ENCODE peak calls at places on chromosomes 5 and 9, in seven cellular contexts. U is mesendoderm, X is IMR-90, Q is H9, Z is mesenchymal stem cell, J is neuronal stem cell, B is H1. M is an unnamed sample.

GRCh38 chr5:107408564-107408963 is 262.2 kb downstream of the EFNA5 start:
- DNase-seq in U (no peak), X (no peak), Q (no peak), Z (no peak), J (no peak), B (no peak), M (no peak)

GRCh38 chr9:106859957-106860715 is 2.8 kb upstream of the ZNF462 start:
- DNase-seq in U (peak), X (no peak), Q (peak), Z (peak), J (peak), B (peak), M (peak)

GRCh38 chr5:132456553-132457361 is 33.8 kb downstream of the IRF1 start:
- DNase-seq in U (no peak), X (no peak), Q (no peak), Z (peak), J (no peak), B (no peak), M (peak)

GRCh38 chr9:27539479-27540441 is 10.1 kb upstream of the MOB3B start:
- DNase-seq in U (no peak), X (peak), Q (no peak), Z (peak), J (no peak), B (no peak), M (peak)

GRCh38 chr5:91636351-91636750 is 253.2 kb upstream of the ARRDC3 start:
- DNase-seq in U (peak), X (no peak), Q (no peak), Z (no peak), J (no peak), B (no peak), M (no peak)

GRCh38 chr5:72108200-72109050 is 1.1 kb downstream of the MAP1B start:
- DNase-seq in U (peak), X (peak), Q (peak), Z (peak), J (peak), B (peak), M (no peak)

GRCh38 chr9:25702536-25702935 is 24.3 kb upstream of the TUSC1 start:
- DNase-seq in U (no peak), X (peak), Q (no peak), Z (no peak), J (no peak), B (no peak), M (no peak)

GRCh38 chr9:5894237-5894959 is 3.7 kb downstream of the MLANA start:
- DNase-seq in U (no peak), X (no peak), Q (no peak), Z (no peak), J (no peak), B (no peak), M (no peak)

GRCh38 chr5:40682431-40683017 is 2.8 kb downstream of the PTGER4 start:
- DNase-seq in U (no peak), X (peak), Q (no peak), Z (no peak), J (no peak), B (no peak), M (no peak)

GRCh38 chr9:5958273-5958672 is 57.2 kb downstream of the RANBP6 start:
- DNase-seq in U (no peak), X (no peak), Q (no peak), Z (no peak), J (no peak), B (no peak), M (no peak)

GRCh38 chr9:14179449-14179848 is 134.5 kb downstream of the NFIB start:
- DNase-seq in U (no peak), X (no peak), Q (no peak), Z (no peak), J (no peak), B (no peak), M (no peak)

GRCh38 chr9:83146325-83146724 is 83.4 kb upstream of the RASEF start:
- DNase-seq in U (no peak), X (no peak), Q (no peak), Z (no peak), J (no peak), B (no peak), M (no peak)

GRCh38 chr9:112050544-112051475 is 124.3 kb downstream of the SUSD1 start:
- DNase-seq in U (no peak), X (peak), Q (no peak), Z (peak), J (no peak), B (no peak), M (no peak)

GRCh38 chr5:67203701-67204074 is 7.1 kb upstream of the CD180 start:
- DNase-seq in U (no peak), X (no peak), Q (no peak), Z (no peak), J (no peak), B (no peak), M (no peak)

GRCh38 chr9:93952119-93952783 is 2.9 kb downstream of the BARX1 start:
- DNase-seq in U (no peak), X (no peak), Q (no peak), Z (no peak), J (no peak), B (peak), M (no peak)

GRCh38 chr9:99916650-99917049 is 10.2 kb downstream of the STX17 start:
- DNase-seq in U (no peak), X (no peak), Q (no peak), Z (no peak), J (no peak), B (no peak), M (no peak)

GRCh38 chr9:655875-656274 is 185.6 kb upstream of the DMRT1 start:
- DNase-seq in U (peak), X (no peak), Q (no peak), Z (no peak), J (no peak), B (no peak), M (no peak)

GRCh38 chr5:10073705-10074104 is 176.0 kb downstream of the ATPSCKMT start:
- DNase-seq in U (no peak), X (no peak), Q (no peak), Z (no peak), J (no peak), B (no peak), M (no peak)

GRCh38 chr5:177332031-177332895 is 19.2 kb downstream of the LMAN2 start:
- DNase-seq in U (no peak), X (no peak), Q (no peak), Z (no peak), J (no peak), B (no peak), M (no peak)

GRCh38 chr5:140043508-140043872 is 391 bp upstream of the NRG2 start:
- DNase-seq in U (peak), X (no peak), Q (peak), Z (no peak), J (no peak), B (no peak), M (no peak)

GRCh38 chr9:134658378-134658955 is 16.9 kb downstream of the COL5A1 start:
- DNase-seq in U (no peak), X (no peak), Q (peak), Z (no peak), J (no peak), B (peak), M (no peak)

GRCh38 chr9:137150485-137151060 is 11.6 kb downstream of the GRIN1 start:
- DNase-seq in U (peak), X (no peak), Q (peak), Z (peak), J (no peak), B (no peak), M (no peak)

GRCh38 chr9:129962376-129962765 is 80.6 kb downstream of the FNBP1 start:
- DNase-seq in U (peak), X (no peak), Q (no peak), Z (peak), J (no peak), B (no peak), M (no peak)

GRCh38 chr5:74316064-74316586 is 324.4 kb downstream of the ENC1 start:
- DNase-seq in U (peak), X (peak), Q (peak), Z (peak), J (no peak), B (no peak), M (peak)

GRCh38 chr9:89483592-89484474 is 14.1 kb downstream of the SEMA4D start:
- DNase-seq in U (no peak), X (no peak), Q (peak), Z (no peak), J (no peak), B (no peak), M (no peak)

GRCh38 chr5:169637856-169638190 is 748 bp downstream of the DOCK2 start:
- DNase-seq in U (peak), X (no peak), Q (no peak), Z (no peak), J (no peak), B (no peak), M (no peak)

GRCh38 chr5:7053125-7053524 is 339.9 kb downstream of the TENT4A start:
- DNase-seq in U (no peak), X (no peak), Q (no peak), Z (no peak), J (no peak), B (no peak), M (no peak)
- H2BK120ac ChIP-seq in U (no peak), X (no peak), Q (no peak), Z (no peak), J (no peak), B (no peak), M (no peak)

GRCh38 chr5:59464969-59465368 is 428.6 kb downstream of the PDE4D start:
- DNase-seq in U (no peak), X (no peak), Q (no peak), Z (no peak), J (no peak), B (no peak), M (no peak)

GRCh38 chr5:59460368-59461153 is 433.0 kb downstream of the PDE4D start:
- DNase-seq in U (peak), X (no peak), Q (no peak), Z (no peak), J (no peak), B (no peak), M (no peak)

GRCh38 chr5:59462954-59463353 is 430.6 kb downstream of the PDE4D start:
- DNase-seq in U (no peak), X (no peak), Q (no peak), Z (no peak), J (no peak), B (no peak), M (no peak)

DNA sequence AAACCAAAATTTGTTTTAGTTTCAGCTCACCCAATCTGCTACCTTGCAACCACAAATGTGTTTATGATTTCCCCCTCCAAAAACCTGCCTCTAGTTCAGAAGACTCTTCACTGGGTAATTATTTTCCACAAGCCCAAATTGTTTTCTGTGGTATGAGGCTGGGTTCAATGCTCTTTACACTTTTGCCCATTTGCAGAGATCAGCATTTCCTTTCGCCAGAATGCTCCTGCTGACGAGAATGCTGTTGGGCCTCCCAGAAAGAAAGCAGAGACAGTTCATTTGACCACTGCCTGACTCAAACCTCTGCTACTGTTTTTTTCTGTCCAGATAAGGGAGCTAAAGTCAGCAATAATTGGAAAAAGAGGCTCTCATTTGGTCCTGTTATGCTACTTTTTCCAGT is 427.3 kb downstream of the PDE4D start:
- DNase-seq in U (peak), X (no peak), Q (no peak), Z (peak), J (no peak), B (no peak), M (no peak)
- H4K8ac ChIP-seq in U (no peak), X (no peak), Q (no peak), Z (no peak), J (no peak), B (no peak), M (no peak)

DNA sequence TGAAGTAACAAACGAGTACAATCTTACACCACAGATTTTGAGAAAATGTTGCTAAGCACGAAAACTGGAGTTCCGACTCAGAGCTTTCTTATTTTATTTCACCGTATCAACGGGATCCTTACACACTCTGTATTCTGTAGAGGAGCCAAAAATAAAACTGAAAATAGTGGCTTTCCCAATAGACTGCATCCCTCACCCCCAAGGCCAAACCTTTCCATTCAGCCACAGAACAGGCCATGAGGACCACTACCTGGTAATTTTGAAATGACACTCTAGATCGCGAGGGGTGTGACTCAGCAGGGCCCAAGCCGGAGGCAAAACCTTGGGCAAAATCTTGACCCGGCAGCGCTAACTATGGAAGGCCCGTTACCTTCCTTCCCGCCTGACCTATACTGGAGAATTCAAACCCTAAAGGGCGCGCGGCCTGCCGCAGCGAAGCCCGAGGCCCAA is 432 bp downstream of the HSPA9 start:
- DNase-seq in U (no peak), X (peak), Q (no peak), Z (no peak), J (no peak), B (no peak), M (peak)
- H2AK5ac ChIP-seq in U (no peak), X (peak), Q (no peak), Z (peak), J (peak), B (no peak), M (peak)

GRCh38 chr5:134370871-134371833 is at the start of gene UBE2B:
- DNase-seq in U (peak), X (peak), Q (peak), Z (peak), J (peak), B (peak), M (peak)
- H2BK120ac ChIP-seq in U (no peak), X (peak), Q (peak), Z (peak), J (peak), B (no peak), M (peak)

GRCh38 chr5:175534070-175534932 is 55.9 kb downstream of the SFXN1 start:
- DNase-seq in U (peak), X (peak), Q (peak), Z (peak), J (peak), B (peak), M (peak)
- H4K8ac ChIP-seq in U (no peak), X (no peak), Q (no peak), Z (peak), J (no peak), B (no peak), M (no peak)

GRCh38 chr5:42801516-42802166 is 10.1 kb downstream of the SELENOP start:
- DNase-seq in U (no peak), X (no peak), Q (no peak), Z (no peak), J (no peak), B (no peak), M (no peak)

GRCh38 chr5:42800748-42801330 is 10.9 kb downstream of the SELENOP start:
- DNase-seq in U (no peak), X (no peak), Q (no peak), Z (no peak), J (no peak), B (no peak), M (no peak)

GRCh38 chr5:42799241-42799608 is 12.5 kb downstream of the SELENOP start:
- DNase-seq in U (no peak), X (no peak), Q (no peak), Z (no peak), J (no peak), B (no peak), M (no peak)

GRCh38 chr5:42798284-42799240 is 13.1 kb downstream of the SELENOP start:
- DNase-seq in U (no peak), X (no peak), Q (no peak), Z (no peak), J (no peak), B (no peak), M (no peak)

DNA sequence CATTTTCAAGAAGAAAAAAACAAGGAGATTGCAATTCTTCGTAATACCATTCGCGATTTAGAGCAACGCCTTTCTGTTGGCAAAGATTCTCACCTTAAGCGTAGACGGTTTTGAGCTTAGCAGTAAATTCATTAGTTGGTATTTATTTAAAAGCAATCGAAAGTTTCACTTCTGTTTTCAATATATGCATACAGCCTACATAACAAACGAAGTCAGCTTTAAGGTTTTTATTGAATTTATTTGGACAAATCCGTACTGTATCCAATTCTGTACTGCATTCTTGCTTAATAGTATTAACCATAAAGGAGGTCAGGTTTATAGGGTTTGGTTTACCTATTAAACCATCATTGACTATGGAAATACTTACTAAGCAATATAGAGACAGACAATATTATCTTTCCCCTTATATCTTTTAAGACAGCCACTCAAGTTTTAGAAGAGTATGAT is 12.0 kb downstream of the SELENOP start:
- DNase-seq in U (no peak), X (no peak), Q (no peak), Z (no peak), J (no peak), B (no peak), M (no peak)
- H2AK5ac ChIP-seq in U (no peak), X (no peak), Q (no peak), Z (no peak), J (no peak), B (no peak), M (no peak)

DNA sequence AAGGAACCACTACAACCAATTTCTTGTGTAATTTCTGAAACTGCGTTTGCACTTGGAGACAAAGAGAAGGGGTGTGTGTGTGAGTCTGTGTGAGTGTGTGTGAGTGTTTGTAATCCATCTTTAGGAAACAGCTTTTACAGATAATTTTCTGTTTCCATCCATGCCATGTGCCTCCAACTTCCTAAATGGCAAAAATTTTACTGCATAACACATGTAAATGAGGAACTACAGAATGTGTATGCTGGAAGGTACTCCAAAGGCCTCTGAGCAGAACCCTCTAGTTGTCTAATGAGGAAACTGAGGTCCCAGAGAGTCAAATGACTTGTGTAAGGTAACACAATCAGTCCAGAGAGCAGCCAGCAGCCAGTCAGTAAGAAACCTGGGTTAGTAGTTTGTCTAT is 20.8 kb downstream of the MAMDC2 start:
- DNase-seq in U (no peak), X (no peak), Q (no peak), Z (no peak), J (no peak), B (no peak), M (no peak)
- H2BK120ac ChIP-seq in U (no peak), X (no peak), Q (no peak), Z (no peak), J (no peak), B (no peak), M (no peak)

GRCh38 chr5:130963798-130964197 is 201.3 kb downstream of the HINT1 start:
- DNase-seq in U (no peak), X (no peak), Q (no peak), Z (no peak), J (no peak), B (no peak), M (no peak)

GRCh38 chr5:130966990-130967389 is 198.1 kb downstream of the HINT1 start:
- DNase-seq in U (no peak), X (no peak), Q (no peak), Z (no peak), J (no peak), B (no peak), M (no peak)

GRCh38 chr5:130965342-130965741 is 199.7 kb downstream of the HINT1 start:
- DNase-seq in U (no peak), X (no peak), Q (no peak), Z (no peak), J (no peak), B (no peak), M (no peak)

GRCh38 chr5:130964238-130965192 is 200.5 kb downstream of the HINT1 start:
- DNase-seq in U (no peak), X (no peak), Q (no peak), Z (no peak), J (no peak), B (no peak), M (no peak)
- H4K8ac ChIP-seq in U (no peak), X (no peak), Q (no peak), Z (no peak), J (no peak), B (no peak), M (no peak)

DNA sequence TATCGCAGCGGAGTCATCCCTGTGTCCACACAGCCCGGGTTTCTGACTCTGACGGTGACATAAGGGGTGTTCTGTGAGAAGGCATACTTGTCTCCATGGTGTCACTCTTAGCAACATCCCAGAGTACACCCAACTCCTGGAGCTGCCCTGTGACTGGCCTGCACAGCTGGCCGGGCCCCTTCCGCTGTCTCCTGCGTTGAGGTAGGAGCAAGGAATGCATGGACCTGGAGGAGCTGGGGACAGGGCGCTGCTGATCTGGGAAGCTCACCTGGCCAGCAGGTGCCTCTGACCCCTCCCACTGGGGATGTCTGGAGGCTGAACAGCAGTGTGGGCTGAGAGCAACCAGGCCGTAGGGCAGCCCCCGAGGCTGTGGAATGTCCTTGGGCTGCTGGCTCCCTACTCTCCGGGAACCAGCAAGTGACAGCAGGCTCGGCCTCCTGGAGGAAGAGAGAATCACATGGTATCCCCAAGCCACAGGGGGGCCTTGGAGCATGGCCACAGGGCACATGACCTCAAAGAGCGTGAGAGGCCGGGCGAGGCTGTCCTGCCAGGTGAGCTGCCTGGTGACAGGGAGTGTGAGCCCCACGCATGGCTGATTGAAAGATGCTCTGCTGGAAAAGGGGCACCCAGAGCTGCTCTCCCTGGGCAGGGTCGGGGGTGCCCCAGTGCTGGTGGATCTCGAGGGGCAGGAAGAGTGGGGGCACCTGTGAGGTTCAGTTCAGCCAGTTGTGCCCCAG is 113.4 kb downstream of the MRPL36 start:
- DNase-seq in U (peak), X (no peak), Q (no peak), Z (no peak), J (no peak), B (peak), M (peak)
- H2AK5ac ChIP-seq in U (no peak), X (no peak), Q (no peak), Z (no peak), J (peak), B (no peak), M (no peak)